ENCODE peak calls at places on chromosomes 5 and 9, in four cellular contexts. T is CD4-positive, CD25-positive, alpha-beta regulatory T cell; U is brain microvascular endothelial cell; D is vagina. W is an unnamed sample. For H3K36me3, the result is how much of the 10 kb centered on the place peaks cover.

GRCh38 chr9:132531187-132531586 is 51.2 kb upstream of the BARHL1 start:
- DNase-seq in T (no peak), U (no peak), D (no peak), W (no peak)

GRCh38 chr5:32339198-32339597 is 26.5 kb upstream of the MTMR12 start:
- DNase-seq in T (peak), U (no peak), D (no peak), W (no peak)

GRCh38 chr5:173327948-173328895 is at the start of gene STC2:
- DNase-seq in T (peak), U (peak), D (no peak), W (peak)

GRCh38 chr9:4667681-4668080 is 1.4 kb upstream of the SPATA6L start:
- DNase-seq in T (peak), U (no peak), D (no peak), W (no peak)

GRCh38 chr9:124297553-124297905 is 39.8 kb downstream of the NEK6 start:
- DNase-seq in T (no peak), U (peak), D (no peak), W (peak)

GRCh38 chr5:75281716-75282465 is 45.2 kb upstream of the ANKRD31 start:
- DNase-seq in T (no peak), U (peak), D (no peak), W (no peak)

GRCh38 chr9:110050925-110051355 is 157.0 kb downstream of the C9orf152 start:
- DNase-seq in T (peak), U (peak), D (no peak), W (peak)

GRCh38 chr5:83090169-83090568 is 12.8 kb downstream of the XRCC4 start:
- DNase-seq in T (no peak), U (no peak), D (no peak), W (no peak)

GRCh38 chr5:151622367-151623097 is 31.4 kb upstream of the FAT2 start:
- DNase-seq in T (no peak), U (no peak), D (no peak), W (no peak)

GRCh38 chr5:178474562-178475184 is 115.5 kb downstream of the COL23A1 start:
- DNase-seq in T (no peak), U (no peak), D (no peak), W (peak)

GRCh38 chr5:67897431-67897830 is 318.1 kb upstream of the PIK3R1 start:
- DNase-seq in T (no peak), U (no peak), D (no peak), W (no peak)

GRCh38 chr5:16809816-16810502 is 126.1 kb downstream of the MYO10 start:
- DNase-seq in T (no peak), U (peak), D (no peak), W (peak)

GRCh38 chr5:124156408-124157027 is 589.9 kb downstream of the ZNF608 start:
- DNase-seq in T (no peak), U (peak), D (no peak), W (no peak)

GRCh38 chr5:136060963-136061362 is 32.2 kb downstream of the TGFBI start:
- DNase-seq in T (no peak), U (no peak), D (no peak), W (no peak)

GRCh38 chr9:96048954-96049831 is 173.7 kb downstream of the ERCC6L2 start:
- DNase-seq in T (no peak), U (no peak), D (no peak), W (no peak)

GRCh38 chr9:135509458-135509857 is 9.0 kb downstream of the MRPS2 start:
- DNase-seq in T (no peak), U (no peak), D (no peak), W (no peak)

GRCh38 chr5:32712463-32713395 is 1.6 kb downstream of the NPR3 start:
- DNase-seq in T (no peak), U (no peak), D (no peak), W (no peak)

GRCh38 chr9:87840126-87840525 is 42.6 kb upstream of the SPATA31E1 start:
- DNase-seq in T (no peak), U (no peak), D (no peak), W (no peak)

GRCh38 chr9:94800424-94801117 is 74.1 kb downstream of the AOPEP start:
- DNase-seq in T (no peak), U (no peak), D (no peak), W (no peak)

GRCh38 chr9:113519401-113520108 is 56.0 kb downstream of the RGS3 start:
- DNase-seq in T (no peak), U (no peak), D (no peak), W (no peak)

GRCh38 chr5:61330879-61331406 is 1.1 kb upstream of the ZSWIM6 start:
- DNase-seq in T (peak), U (no peak), D (no peak), W (peak)

GRCh38 chr9:119841005-119841404 is 471.8 kb upstream of the BRINP1 start:
- DNase-seq in T (no peak), U (no peak), D (no peak), W (no peak)

GRCh38 chr5:33582417-33582816 is 141.7 kb downstream of the TARS1 start:
- DNase-seq in T (no peak), U (no peak), D (no peak), W (no peak)

GRCh38 chr5:172059661-172060100 is 53.2 kb upstream of the FBXW11 start:
- DNase-seq in T (no peak), U (no peak), D (no peak), W (no peak)

GRCh38 chr5:160398806-160399205 is 1.0 kb downstream of the FAM200C start:
- DNase-seq in T (no peak), U (peak), D (no peak), W (no peak)

GRCh38 chr9:123722378-123722777 is 207.5 kb downstream of the DENND1A start:
- DNase-seq in T (no peak), U (no peak), D (no peak), W (no peak)

GRCh38 chr9:123929870-123930831 is at the start of gene DENND1A:
- DNase-seq in T (peak), U (peak), D (peak), W (peak)

GRCh38 chr9:111095423-111095822 is 57.2 kb upstream of the LPAR1 start:
- DNase-seq in T (no peak), U (peak), D (no peak), W (no peak)

GRCh38 chr9:96399335-96399633 is 15.8 kb upstream of the SLC35D2 start:
- DNase-seq in T (no peak), U (no peak), D (no peak), W (no peak)

GRCh38 chr5:136750507-136750906 is 385.2 kb upstream of the TRPC7 start:
- DNase-seq in T (no peak), U (peak), D (no peak), W (no peak)

GRCh38 chr5:169856571-169856970 is 123.7 kb downstream of the INSYN2B start:
- DNase-seq in T (peak), U (peak), D (no peak), W (peak)

GRCh38 chr9:129230302-129230701 is 52.2 kb upstream of the IER5L start:
- DNase-seq in T (no peak), U (no peak), D (no peak), W (no peak)

GRCh38 chr5:119339344-119339743 is 16.5 kb upstream of the TNFAIP8 start:
- DNase-seq in T (no peak), U (no peak), D (no peak), W (no peak)

GRCh38 chr5:8650197-8650596 is 781.2 kb downstream of the MTRR start:
- DNase-seq in T (no peak), U (peak), D (no peak), W (no peak)

GRCh38 chr9:87878930-87879603 is 3.6 kb upstream of the SPATA31E1 start:
- DNase-seq in T (no peak), U (peak), D (no peak), W (no peak)

GRCh38 chr5:179272326-179273073 is 72.8 kb downstream of the ADAMTS2 start:
- DNase-seq in T (no peak), U (no peak), D (no peak), W (no peak)

GRCh38 chr5:134387443-134387842 is 16.1 kb downstream of the UBE2B start:
- DNase-seq in T (no peak), U (no peak), D (no peak), W (no peak)
- H3K36me3 ChIP-seq in T (half or more), U (half or more), D (under half), W (half or more)

GRCh38 chr9:138058181-138058580 is 180.6 kb downstream of the CACNA1B start:
- DNase-seq in T (no peak), U (no peak), D (no peak), W (no peak)
- H3K36me3 ChIP-seq in T (under half), U (under half), D (under half), W (under half)

GRCh38 chr9:136707849-136708517 is 4.4 kb upstream of the DIPK1B start:
- DNase-seq in T (no peak), U (no peak), D (no peak), W (no peak)
- H3K36me3 ChIP-seq in T (under half), U (under half), D (under half), W (under half)

GRCh38 chr5:154791535-154791934 is 36.4 kb downstream of the LARP1 start:
- DNase-seq in T (no peak), U (no peak), D (no peak), W (no peak)
- H3K36me3 ChIP-seq in T (half or more), U (under half), D (under half), W (half or more)

DNA sequence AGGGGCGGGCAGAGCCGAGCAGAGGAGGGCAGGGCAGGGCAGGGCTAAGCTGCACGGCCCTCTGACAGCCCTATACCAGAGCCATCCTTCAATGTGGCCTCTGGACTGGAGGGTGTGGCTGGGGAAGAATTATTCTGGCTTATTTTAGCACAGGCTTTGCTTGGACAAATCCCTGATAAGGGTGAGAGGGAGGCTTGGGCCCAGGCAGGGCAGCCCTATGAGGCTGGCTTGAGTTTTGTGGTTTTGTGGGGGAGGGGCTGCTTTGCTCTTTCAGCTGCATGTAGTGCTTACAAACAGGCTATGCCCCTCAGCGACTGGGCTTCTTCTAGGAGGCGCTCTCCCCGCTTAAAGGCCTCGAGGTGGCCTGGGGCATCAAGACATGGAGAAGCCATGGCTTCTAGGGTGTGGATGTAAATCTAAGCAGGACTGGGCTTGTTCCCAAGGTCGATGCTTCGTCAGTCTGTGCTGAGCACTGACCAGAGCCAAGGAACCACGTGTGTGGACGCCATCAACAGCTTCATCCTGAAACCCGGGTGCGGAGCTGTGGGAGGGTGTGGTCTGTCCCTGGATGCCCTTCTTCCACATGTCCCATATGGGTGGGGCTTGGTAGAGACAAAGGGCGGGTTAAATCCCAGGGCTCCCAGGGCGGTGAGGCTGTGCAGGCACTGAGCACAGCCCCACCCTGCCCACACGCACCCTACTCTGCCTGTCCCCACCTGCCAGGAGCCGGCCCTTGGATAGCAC is 45.7 kb upstream of the IPPK start:
- DNase-seq in T (no peak), U (no peak), D (peak), W (no peak)
- H3K36me3 ChIP-seq in T (half or more), U (half or more), D (under half), W (under half)

GRCh38 chr9:130852801-130853200 is 17.7 kb downstream of the ABL1 start:
- DNase-seq in T (no peak), U (no peak), D (no peak), W (no peak)
- H3K36me3 ChIP-seq in T (under half), U (under half), D (under half), W (half or more)

GRCh38 chr5:37234288-37234687 is 14.9 kb downstream of the CPLANE1 start:
- DNase-seq in T (no peak), U (no peak), D (no peak), W (no peak)
- H3K36me3 ChIP-seq in T (under half), U (under half), D (under half), W (under half)

GRCh38 chr9:92652461-92652860 is 17.5 kb downstream of the IPPK start:
- DNase-seq in T (no peak), U (no peak), D (no peak), W (no peak)
- H3K36me3 ChIP-seq in T (under half), U (half or more), D (under half), W (half or more)

GRCh38 chr5:153895266-153895665 is 143.4 kb downstream of the FAM114A2 start:
- DNase-seq in T (no peak), U (no peak), D (no peak), W (no peak)
- H3K36me3 ChIP-seq in T (under half), U (under half), D (under half), W (under half)

GRCh38 chr5:1444361-1445189 is 665 bp downstream of the SLC6A3 start:
- DNase-seq in T (no peak), U (no peak), D (no peak), W (no peak)

GRCh38 chr5:1445313-1445894 is at the start of gene SLC6A3:
- DNase-seq in T (no peak), U (no peak), D (no peak), W (no peak)

GRCh38 chr5:1447772-1448361 is 2.6 kb upstream of the SLC6A3 start:
- DNase-seq in T (no peak), U (no peak), D (no peak), W (no peak)

GRCh38 chr5:1446602-1447343 is 1.5 kb upstream of the SLC6A3 start:
- DNase-seq in T (no peak), U (no peak), D (no peak), W (no peak)

DNA sequence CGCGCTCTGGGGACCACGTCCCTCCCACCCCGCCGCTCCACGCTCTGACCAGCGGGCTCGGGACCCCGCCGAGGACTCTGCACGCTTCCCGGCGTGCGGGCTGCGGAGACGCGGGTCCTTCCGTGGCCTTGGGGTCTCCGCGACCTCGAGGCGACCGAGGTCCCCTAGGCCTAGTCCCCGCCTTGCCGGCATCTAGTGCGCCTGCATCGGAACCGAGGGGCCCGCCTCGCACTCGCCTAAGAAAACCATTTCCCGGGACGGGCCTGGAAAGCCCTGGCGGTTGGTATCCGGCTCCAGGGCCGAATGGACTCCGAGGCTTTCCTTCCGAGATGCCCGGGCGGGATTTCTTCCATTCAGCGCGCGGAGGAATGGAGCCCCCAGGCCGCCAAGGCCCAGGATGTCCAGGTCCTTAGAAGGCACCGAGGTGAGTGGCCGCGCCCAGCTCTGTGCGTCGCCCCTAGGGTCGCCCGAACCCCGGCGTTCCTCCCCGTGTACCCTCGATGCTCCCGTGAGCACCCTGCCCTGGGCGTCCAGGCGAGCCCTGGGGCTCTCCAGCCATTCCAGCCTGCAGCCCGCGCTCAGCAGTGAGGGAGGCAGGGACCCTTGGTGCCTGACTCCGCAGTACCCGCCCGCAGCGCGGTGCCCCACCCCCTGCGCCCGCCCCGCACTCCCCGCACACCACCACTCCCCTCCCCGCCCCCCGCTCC is 808 bp upstream of the SLC6A3 start:
- DNase-seq in T (no peak), U (no peak), D (no peak), W (no peak)
- H3K36me3 ChIP-seq in T (under half), U (under half), D (under half), W (under half)